ENCODE peak calls at places on chromosomes 2 and 18, in ten cellular contexts. J is fibroblast of lung, Q is cardiac muscle cell, N is prostate gland, D is colonic mucosa, O is A549, U is neuronal stem cell, S is endothelial cell of umbilical vein, T is adrenal gland, P is IMR-90. E is an unnamed sample. For H3K4me1, the result is how much of the 10 kb centered on the place peaks cover.

GRCh38 chr18:5669585-5669984 is 125.8 kb upstream of the EPB41L3 start:
- DNase-seq in U (no peak), D (no peak), S (no peak), O (no peak), Q (no peak), J (no peak), P (no peak), N (no peak), T (no peak), E (no peak)

GRCh38 chr2:60483400-60483799 is 70.1 kb downstream of the BCL11A start:
- DNase-seq in Q (no peak), O (no peak), J (peak), S (no peak), P (peak), T (no peak), N (no peak), U (no peak), D (no peak), E (no peak)

GRCh38 chr2:45826889-45827635 is 175.6 kb downstream of the PRKCE start:
- DNase-seq in D (no peak), O (no peak), Q (no peak), J (peak), P (peak), S (peak), T (no peak), N (no peak), U (no peak), E (no peak)

GRCh38 chr18:8957731-8958130 is 144.8 kb upstream of the NDUFV2 start:
- DNase-seq in S (no peak), T (no peak), D (no peak), U (no peak), Q (no peak), J (no peak), P (no peak), O (no peak), N (no peak), E (no peak)

GRCh38 chr2:214876815-214877214 is 67.3 kb upstream of the BARD1 start:
- DNase-seq in Q (no peak), U (no peak), O (no peak), D (no peak), P (no peak), N (no peak), T (no peak), J (no peak), S (no peak), E (no peak)

GRCh38 chr2:38892819-38893218 is 3.1 kb downstream of the ARHGEF33 start:
- DNase-seq in J (no peak), U (no peak), Q (no peak), N (no peak), S (no peak), T (no peak), D (no peak), O (no peak), P (peak), E (no peak)

GRCh38 chr2:71905205-71905604 is 242.5 kb downstream of the CYP26B1 start:
- DNase-seq in Q (no peak), N (no peak), P (no peak), S (no peak), D (no peak), O (no peak), T (no peak), U (no peak), J (no peak), E (no peak)

GRCh38 chr2:144162652-144163051 is 357.3 kb downstream of the ZEB2 start:
- DNase-seq in U (no peak), O (no peak), D (peak), J (no peak), S (no peak), P (no peak), N (peak), T (peak), Q (peak), E (no peak)

GRCh38 chr2:151374426-151374825 is 17.0 kb downstream of the TNFAIP6 start:
- DNase-seq in P (peak), S (peak), N (no peak), U (no peak), D (no peak), T (no peak), O (peak), Q (no peak), J (peak), E (no peak)

GRCh38 chr2:46179037-46179621 is 118.1 kb upstream of the EPAS1 start:
- DNase-seq in P (peak), U (no peak), Q (no peak), N (no peak), O (no peak), J (peak), T (peak), S (peak), D (no peak), E (no peak)

GRCh38 chr2:138536302-138536701 is 34.7 kb downstream of the SPOPL start:
- DNase-seq in U (no peak), O (no peak), T (no peak), P (no peak), J (no peak), Q (no peak), S (no peak), N (no peak), D (no peak), E (no peak)

GRCh38 chr2:218476676-218477075 is 57.8 kb downstream of the VIL1 start:
- DNase-seq in P (peak), N (no peak), U (no peak), S (no peak), D (no peak), Q (no peak), O (no peak), T (peak), J (peak), E (no peak)

GRCh38 chr2:161123531-161124030 is 36.6 kb upstream of the TANK start:
- DNase-seq in D (peak), P (no peak), N (peak), Q (no peak), J (no peak), O (no peak), T (no peak), S (no peak), U (no peak), E (no peak)

GRCh38 chr2:23418490-23418911 is 33.5 kb downstream of the KLHL29 start:
- DNase-seq in P (peak), D (no peak), Q (no peak), N (no peak), U (no peak), S (no peak), J (peak), O (no peak), T (no peak), E (no peak)

GRCh38 chr2:204705243-204705971 is 160.1 kb downstream of the PARD3B start:
- DNase-seq in T (no peak), Q (peak), U (no peak), P (peak), J (no peak), D (no peak), S (no peak), O (no peak), N (no peak), E (no peak)

GRCh38 chr2:11398710-11399109 is 54.3 kb upstream of the ROCK2 start:
- DNase-seq in Q (no peak), T (peak), U (no peak), O (no peak), D (peak), J (no peak), P (no peak), S (no peak), N (no peak), E (no peak)

GRCh38 chr2:118878531-118879149 is 31.2 kb upstream of the EN1 start:
- DNase-seq in U (no peak), N (no peak), P (no peak), T (no peak), J (no peak), Q (no peak), D (no peak), O (no peak), S (no peak), E (peak)

GRCh38 chr2:213148572-213149331 is 2.7 kb downstream of the IKZF2 start:
- DNase-seq in Q (no peak), U (no peak), N (no peak), J (no peak), S (no peak), T (no peak), D (no peak), O (no peak), P (no peak), E (no peak)

GRCh38 chr2:231679131-231679530 is 29.2 kb upstream of the PTMA start:
- DNase-seq in T (no peak), U (no peak), S (no peak), P (no peak), Q (no peak), O (no peak), D (no peak), J (no peak), N (no peak), E (no peak)
- H3K4me1 ChIP-seq in T (under half), U (under half), S (under half), P (under half), Q (under half), O (under half), D (under half), J (under half), N (under half), E (under half)

GRCh38 chr2:64941751-64942150 is 47.4 kb upstream of the SLC1A4 start:
- DNase-seq in Q (no peak), U (no peak), P (no peak), S (no peak), T (no peak), D (no peak), J (no peak), O (no peak), N (no peak), E (no peak)
- H3K4me1 ChIP-seq in Q (under half), U (under half), P (under half), S (under half), T (under half), D (under half), J (under half), O (under half), N (under half), E (under half)

GRCh38 chr2:205754285-205754923 is 72.1 kb downstream of the NRP2 start:
- DNase-seq in T (no peak), J (no peak), Q (no peak), U (no peak), N (no peak), P (no peak), S (no peak), O (no peak), D (no peak), E (no peak)

GRCh38 chr2:205757271-205757670 is 75.0 kb downstream of the NRP2 start:
- DNase-seq in N (no peak), U (no peak), T (no peak), Q (no peak), P (no peak), J (no peak), O (no peak), D (no peak), S (no peak), E (no peak)

GRCh38 chr2:205755923-205756322 is 73.6 kb downstream of the NRP2 start:
- DNase-seq in J (peak), P (peak), D (no peak), U (no peak), S (no peak), N (no peak), O (no peak), T (no peak), Q (no peak), E (no peak)

GRCh38 chr2:205752924-205753323 is 70.6 kb downstream of the NRP2 start:
- DNase-seq in T (no peak), S (no peak), D (no peak), N (no peak), O (no peak), J (no peak), U (no peak), Q (no peak), P (no peak), E (no peak)

DNA sequence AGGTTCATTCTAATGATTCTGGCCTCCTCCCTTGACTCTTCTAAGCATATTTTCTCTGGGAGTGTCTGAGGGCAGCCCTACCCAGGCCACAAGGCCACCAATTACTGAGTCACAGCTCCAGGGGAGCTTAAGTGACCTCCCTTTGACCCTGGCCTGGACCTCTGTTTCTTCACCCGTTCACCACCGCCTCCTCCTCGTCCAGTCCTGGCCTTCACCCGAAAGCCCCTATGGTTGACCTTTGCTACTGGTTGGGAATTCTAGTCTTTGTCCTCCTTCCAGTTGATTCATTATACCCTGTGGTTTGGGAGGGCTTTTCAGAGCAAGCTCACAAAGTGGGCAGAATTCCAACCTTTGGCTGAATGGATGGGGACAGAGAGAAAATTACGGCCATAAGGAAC is 72.6 kb downstream of the NRP2 start:
- DNase-seq in O (peak), D (peak), T (peak), S (no peak), P (peak), N (no peak), J (peak), Q (no peak), U (peak), E (no peak)
- H3K4me1 ChIP-seq in O (half or more), D (under half), T (under half), S (under half), P (under half), N (under half), J (under half), Q (under half), U (under half), E (half or more)

GRCh38 chr2:85589982-85590791 is 5.4 kb upstream of the RNF181 start:
- DNase-seq in S (peak), O (no peak), D (no peak), Q (no peak), U (no peak), J (peak), N (no peak), T (peak), P (peak), E (no peak)
- H3K4me1 ChIP-seq in S (half or more), O (under half), D (under half), Q (under half), U (under half), J (under half), N (under half), T (under half), P (under half), E (half or more)

DNA sequence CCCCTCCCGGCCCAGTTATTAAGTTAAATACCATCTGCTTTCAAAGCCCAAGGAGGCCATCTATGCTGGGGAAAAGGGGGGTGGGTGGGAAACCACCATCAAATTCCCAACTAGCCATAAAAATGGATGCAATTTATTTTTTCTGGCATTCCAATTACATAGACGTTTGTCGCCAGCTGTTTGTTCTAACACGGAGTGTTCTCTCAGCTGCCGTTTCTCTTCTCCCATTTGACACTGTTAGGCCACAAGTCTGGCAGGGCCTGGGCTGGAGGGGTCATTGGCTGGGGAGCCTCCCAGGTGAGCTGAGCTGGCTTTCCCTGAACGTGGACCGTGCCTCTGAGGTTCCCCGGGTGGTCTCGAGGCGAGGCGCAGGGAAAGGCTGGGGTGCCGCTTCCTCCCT is 16.6 kb downstream of the ATOH8 start:
- DNase-seq in U (no peak), J (no peak), O (no peak), D (no peak), S (no peak), N (no peak), T (no peak), P (peak), Q (no peak), E (no peak)
- H3K4me1 ChIP-seq in U (under half), J (under half), O (half or more), D (under half), S (half or more), N (under half), T (under half), P (under half), Q (half or more), E (half or more)

DNA sequence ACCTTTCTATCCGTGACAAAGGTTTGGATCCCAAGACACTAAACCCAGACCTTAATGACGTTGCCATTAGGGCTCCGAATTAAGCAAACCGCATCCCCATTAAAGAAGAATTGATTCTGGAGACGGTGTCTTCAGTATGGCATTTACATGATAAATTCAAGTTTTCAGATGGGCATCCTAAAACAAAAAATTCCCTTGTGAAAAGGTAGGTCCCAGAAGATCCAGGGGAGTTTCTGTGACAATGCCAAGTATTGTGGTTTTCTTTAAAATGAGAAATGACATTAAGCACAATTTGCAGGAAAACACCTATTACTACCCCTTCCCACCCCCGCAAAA is 655 bp upstream of the YWHAQ start:
- DNase-seq in S (no peak), T (no peak), P (no peak), U (no peak), Q (no peak), J (no peak), D (no peak), O (no peak), N (no peak), E (no peak)
- H3K4me1 ChIP-seq in S (under half), T (under half), P (under half), U (under half), Q (under half), J (under half), D (under half), O (under half), N (under half), E (under half)